ENCODE peak calls at places on chromosomes 4 and X, in eight cellular contexts. S, M, X, W, H, V, K and Z are unnamed samples.
A peak's percentile ranks its signal among the peaks of the same experiment; 100 is the strongest.

GRCh38 chr4:182802621-182803020 is 114.6 kb downstream of the DCTD start:
- DNase-seq in X (no peak), K (no peak), S (no peak), W (no peak), M (no peak), V (no peak), H (no peak), Z (no peak)

GRCh38 chr4:141858437-141858836 is 222.1 kb downstream of the IL15 start:
- DNase-seq in V (no peak), W (no peak), S (no peak), H (no peak), K (no peak), X (no peak), M (no peak), Z (no peak)

GRCh38 chr4:820230-821172 is 5.4 kb downstream of the CPLX1 start:
- DNase-seq in H (no peak), X (no peak), K (no peak), W (no peak), V (no peak), S (no peak), M (no peak), Z (no peak)

GRCh38 chr4:24686866-24687672 is 102.7 kb upstream of the DHX15 start:
- DNase-seq in K (no peak), W (no peak), X (peak; percentile 87), H (peak; percentile 19), S (peak; percentile 17), M (peak; percentile 12), V (no peak), Z (no peak)

GRCh38 chr4:53899544-53900274 is 164.7 kb downstream of the CHIC2 start:
- DNase-seq in M (no peak), V (no peak), X (peak; percentile 89), K (no peak), W (no peak), S (no peak), H (peak; percentile 26), Z (no peak)

GRCh38 chrX:131728295-131729145 is 184.6 kb downstream of the OR13H1 start:
- DNase-seq in X (no peak), S (no peak), H (no peak), K (peak; percentile 73), V (no peak), M (no peak), W (no peak), Z (no peak)

GRCh38 chr4:83153312-83153915 is 38.9 kb upstream of the PLAC8 start:
- DNase-seq in M (no peak), W (no peak), V (no peak), H (peak; percentile 7), K (no peak), X (no peak), S (no peak), Z (no peak)

GRCh38 chr4:165606465-165607205 is 227.8 kb downstream of the CPE start:
- DNase-seq in S (no peak), X (no peak), M (no peak), W (no peak), K (no peak), V (no peak), H (no peak), Z (no peak)

GRCh38 chr4:156321203-156321602 is 367.5 kb upstream of the CTSO start:
- DNase-seq in W (peak; percentile 98), H (no peak), V (no peak), K (no peak), X (no peak), M (no peak), S (no peak), Z (no peak)